ENCODE peak calls at places on chromosomes 6 and 20, in five cellular contexts. L, G, R, I and O are unnamed samples.

GRCh38 chr6:74598473-74599393 is 607.1 kb downstream of the COL12A1 start:
- DNase-seq in I (peak; percentile 72), L (no peak), G (no peak), R (no peak), O (no peak)

GRCh38 chr6:77456531-77457248 is 6.6 kb downstream of the HTR1B start:
- DNase-seq in L (no peak), R (no peak), G (peak; percentile 99), I (peak; percentile 99), O (no peak)

GRCh38 chr6:155174576-155175174 is 89.1 kb upstream of the CLDN20 start:
- DNase-seq in L (peak; percentile 62), G (peak; percentile 55), R (peak; percentile 18), I (peak; percentile 86), O (peak; percentile 10)

GRCh38 chr6:106910999-106911949 is 63.3 kb downstream of the CD24 start:
- DNase-seq in L (no peak), G (no peak), I (peak; percentile 4), R (no peak), O (no peak)

GRCh38 chr6:83199865-83200230 is 6.7 kb downstream of the RWDD2A start:
- DNase-seq in I (peak; percentile 94), G (peak; percentile 47), L (no peak), R (no peak), O (no peak)

GRCh38 chr6:26215200-26216014 is 128.2 kb downstream of the HFE start:
- DNase-seq in L (no peak), G (no peak), R (no peak), I (peak; percentile 64), O (no peak)

GRCh38 chr20:3454821-3455220 is 16.0 kb upstream of the ATRN start:
- DNase-seq in G (no peak), R (no peak), L (no peak), I (no peak), O (no peak)

GRCh38 chr20:56205350-56205749 is 43.2 kb upstream of the MC3R start:
- DNase-seq in L (no peak), R (no peak), G (no peak), I (no peak), O (no peak)

GRCh38 chr6:154478691-154479090 is 31.8 kb downstream of the CNKSR3 start:
- DNase-seq in I (no peak), R (no peak), L (no peak), G (no peak), O (no peak)

GRCh38 chr6:71459162-71459561 is 170.6 kb downstream of the OGFRL1 start:
- DNase-seq in R (no peak), L (no peak), G (no peak), I (no peak), O (no peak)